ENCODE peak calls at places on chromosomes 2 and 18, in eight cellular contexts. A, J, G, K, O, L, R and B are unnamed samples. For H3K27me3, the result is how much of the 10 kb centered on the place peaks cover.

GRCh38 chr2:24651643-24652003 is 141.6 kb downstream of the PTRHD1 start:
- DNase-seq in G (no peak), L (no peak), O (no peak), R (no peak), K (no peak), A (no peak), J (no peak), B (no peak)

GRCh38 chr2:106638043-106638442 is 150.9 kb downstream of the CD8B2 start:
- DNase-seq in J (no peak), A (no peak), L (no peak), R (no peak), G (no peak), K (no peak), O (no peak), B (no peak)

GRCh38 chr2:19675003-19675629 is 226.7 kb downstream of the TTC32 start:
- DNase-seq in L (no peak), R (no peak), J (no peak), O (no peak), G (no peak), A (no peak), K (no peak), B (no peak)

GRCh38 chr2:158184001-158184400 is 82.3 kb downstream of the UPP2 start:
- DNase-seq in G (no peak), J (no peak), O (no peak), K (no peak), R (no peak), L (no peak), A (no peak), B (no peak)

GRCh38 chr2:223101340-223102039 is 49.5 kb downstream of the KCNE4 start:
- DNase-seq in K (no peak), L (no peak), A (no peak), R (no peak), O (peak), J (peak), G (no peak), B (no peak)

GRCh38 chr2:159946326-159946992 is 116.0 kb downstream of the PLA2R1 start:
- DNase-seq in R (no peak), O (no peak), K (no peak), J (no peak), L (no peak), A (no peak), G (no peak), B (no peak)

GRCh38 chr18:76494181-76494540 is 881 bp downstream of the ZNF516 start:
- DNase-seq in L (no peak), K (no peak), R (no peak), O (no peak), G (peak), A (peak), J (peak), B (no peak)

GRCh38 chr2:97849881-97850540 is 136.6 kb downstream of the ZAP70 start:
- DNase-seq in A (no peak), L (no peak), R (no peak), J (no peak), O (no peak), K (no peak), G (no peak), B (no peak)

GRCh38 chr2:226888971-226889370 is 53.1 kb downstream of the RHBDD1 start:
- DNase-seq in R (no peak), A (no peak), J (no peak), L (no peak), G (no peak), O (no peak), K (no peak), B (no peak)

GRCh38 chr18:74204543-74205152 is 56.3 kb downstream of the TIMM21 start:
- DNase-seq in K (no peak), A (peak), L (no peak), R (no peak), J (no peak), G (no peak), O (no peak), B (no peak)

GRCh38 chr2:105544591-105545377 is 145.9 kb upstream of the FHL2 start:
- DNase-seq in G (no peak), A (no peak), J (no peak), K (no peak), L (no peak), R (no peak), O (no peak), B (no peak)

GRCh38 chr2:177592397-177592796 is 199.8 kb downstream of the AGPS start:
- DNase-seq in A (no peak), O (no peak), J (no peak), L (no peak), K (no peak), R (no peak), G (no peak), B (no peak)

GRCh38 chr2:239966848-239967136 is 58.4 kb downstream of the NDUFA10 start:
- DNase-seq in L (peak), R (no peak), O (no peak), J (no peak), K (no peak), A (no peak), G (no peak), B (no peak)

GRCh38 chr18:23605941-23606340 is 19.6 kb upstream of the NPC1 start:
- DNase-seq in O (no peak), A (no peak), K (no peak), J (no peak), L (no peak), R (no peak), G (no peak), B (no peak)

GRCh38 chr18:12391487-12392136 is 14.6 kb upstream of the AFG3L2 start:
- DNase-seq in J (peak), K (no peak), R (no peak), G (peak), O (peak), A (peak), L (peak), B (peak)

GRCh38 chr18:56747032-56747658 is 96.0 kb downstream of the WDR7 start:
- DNase-seq in G (no peak), R (no peak), A (no peak), K (no peak), L (no peak), O (no peak), J (no peak), B (no peak)

GRCh38 chr18:78905334-78905733 is 74.3 kb upstream of the SALL3 start:
- DNase-seq in L (no peak), A (no peak), G (no peak), J (no peak), K (no peak), O (no peak), R (no peak), B (no peak)

GRCh38 chr2:20611077-20611843 is 39.6 kb downstream of the HS1BP3 start:
- DNase-seq in G (peak), J (peak), A (peak), R (peak), O (no peak), L (peak), K (no peak), B (no peak)

GRCh38 chr18:36387296-36387695 is 89.8 kb downstream of the FHOD3 start:
- DNase-seq in J (no peak), K (no peak), O (no peak), A (no peak), G (no peak), R (no peak), L (no peak), B (no peak)

GRCh38 chr2:155223781-155224406 is 525.4 kb downstream of the KCNJ3 start:
- DNase-seq in K (no peak), G (no peak), A (no peak), J (peak), R (no peak), L (no peak), O (peak), B (no peak)

GRCh38 chr2:37585295-37585908 is 86.0 kb downstream of the CDC42EP3 start:
- DNase-seq in L (no peak), A (peak), R (no peak), G (no peak), O (no peak), J (peak), K (no peak), B (no peak)

GRCh38 chr2:64606495-64607363 is 47.0 kb downstream of the SERTAD2 start:
- DNase-seq in G (peak), R (peak), L (peak), O (no peak), K (peak), J (peak), A (peak), B (peak)

GRCh38 chr2:240595381-240596079 is 9.0 kb downstream of the CAPN10 start:
- DNase-seq in A (no peak), O (no peak), G (peak), J (no peak), L (no peak), R (peak), K (no peak), B (peak)

GRCh38 chr18:45456076-45457066 is 158.9 kb upstream of the SLC14A2 start:
- DNase-seq in L (peak), J (peak), R (no peak), A (no peak), O (no peak), G (no peak), K (no peak), B (no peak)

GRCh38 chr18:63331105-63331504 is 11.5 kb upstream of the BCL2 start:
- DNase-seq in A (no peak), J (no peak), L (no peak), K (no peak), O (no peak), R (no peak), G (no peak), B (no peak)

GRCh38 chr2:240465268-240465764 is 29.9 kb downstream of the GPC1 start:
- DNase-seq in A (peak), O (no peak), J (peak), L (no peak), K (no peak), R (peak), G (peak), B (no peak)

GRCh38 chr2:47029737-47030524 is 114.3 kb upstream of the MCFD2 start:
- DNase-seq in R (no peak), O (peak), K (no peak), J (no peak), L (no peak), G (no peak), A (no peak), B (no peak)

GRCh38 chr2:11674983-11675382 is 5.0 kb upstream of the NTSR2 start:
- DNase-seq in J (no peak), G (no peak), K (no peak), R (no peak), O (no peak), L (no peak), A (no peak), B (no peak)
- H3K27me3 ChIP-seq in J (under half), G (under half), K (half or more), R (under half), O (under half), L (under half), A (under half), B (under half)

DNA sequence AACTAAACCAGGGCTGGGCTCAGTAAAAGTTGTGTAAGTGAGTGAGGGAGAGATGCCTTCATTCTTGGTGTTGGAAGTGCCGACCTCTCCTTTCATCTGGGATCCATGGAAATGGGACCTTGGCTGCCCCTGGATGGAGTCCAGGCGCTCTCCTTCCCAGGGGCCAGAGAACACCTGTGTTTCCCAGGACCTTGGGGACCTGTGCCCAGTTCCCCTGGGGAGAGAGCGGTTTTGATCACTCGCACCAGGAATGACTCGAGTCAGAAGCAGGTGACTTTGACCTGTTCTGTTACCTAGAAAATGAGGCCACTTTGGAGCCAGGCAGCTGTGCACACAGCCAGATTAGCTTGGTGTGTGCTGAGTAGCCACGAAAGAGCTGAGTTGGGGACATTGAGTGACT is 97.3 kb downstream of the SH3BP4 start:
- DNase-seq in L (no peak), G (peak), J (peak), K (no peak), A (no peak), O (no peak), R (peak), B (no peak)
- TF ChIP-seq POLR2A in L (no peak), G (no peak), J (peak), K (no peak), A (no peak), O (no peak), R (no peak), B (no peak)

GRCh38 chr2:56168163-56168562 is 15.6 kb upstream of the CCDC85A start:
- DNase-seq in G (no peak), L (no peak), A (no peak), J (no peak), K (no peak), O (no peak), R (no peak), B (no peak)

GRCh38 chr2:56167616-56168015 is 16.2 kb upstream of the CCDC85A start:
- DNase-seq in O (no peak), R (no peak), G (no peak), J (no peak), L (no peak), K (no peak), A (no peak), B (no peak)

GRCh38 chr2:56169521-56169920 is 14.3 kb upstream of the CCDC85A start:
- DNase-seq in A (no peak), O (no peak), K (no peak), R (no peak), L (no peak), J (no peak), G (no peak), B (no peak)

GRCh38 chr2:56170988-56171387 is 12.8 kb upstream of the CCDC85A start:
- DNase-seq in G (no peak), O (no peak), R (no peak), L (no peak), A (no peak), K (no peak), J (no peak), B (no peak)

DNA sequence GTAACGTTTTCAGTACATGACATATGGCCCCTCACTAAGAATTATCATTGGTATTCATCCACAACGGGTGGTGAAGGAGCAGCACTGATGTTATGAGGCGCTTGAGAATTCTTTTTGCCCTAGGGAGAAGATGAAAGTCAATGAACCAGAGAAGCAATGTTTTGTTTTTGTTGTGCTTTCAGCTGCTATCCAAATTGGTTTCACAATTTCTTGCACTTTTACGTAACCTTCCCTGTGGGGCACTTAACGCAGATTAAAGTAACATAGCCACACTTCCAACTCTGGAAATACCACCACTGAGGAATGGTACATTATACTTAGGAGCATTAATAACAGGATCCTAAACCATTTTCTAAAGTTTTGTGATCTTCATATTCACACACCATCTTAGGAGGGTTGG is 13.3 kb upstream of the CCDC85A start:
- DNase-seq in A (no peak), K (no peak), L (no peak), R (no peak), O (no peak), G (no peak), J (no peak), B (no peak)
- H3K27me3 ChIP-seq in A (under half), K (under half), L (under half), R (under half), O (under half), G (under half), J (under half), B (under half)

GRCh38 chr2:74457129-74457548 is 1.1 kb upstream of the WBP1 start:
- DNase-seq in A (no peak), G (no peak), K (no peak), J (no peak), O (no peak), L (no peak), R (no peak), B (no peak)

GRCh38 chr2:74458957-74459290 is 686 bp downstream of the WBP1 start:
- DNase-seq in G (peak), J (no peak), O (no peak), A (no peak), R (no peak), K (no peak), L (no peak), B (no peak)

GRCh38 chr2:74458132-74458956 is at the start of gene WBP1:
- DNase-seq in G (peak), A (peak), O (peak), L (peak), J (peak), R (peak), K (peak), B (peak)

GRCh38 chr2:74459377-74460118 is 1.3 kb downstream of the WBP1 start:
- DNase-seq in K (no peak), A (no peak), L (no peak), R (no peak), O (no peak), G (peak), J (no peak), B (no peak)

DNA sequence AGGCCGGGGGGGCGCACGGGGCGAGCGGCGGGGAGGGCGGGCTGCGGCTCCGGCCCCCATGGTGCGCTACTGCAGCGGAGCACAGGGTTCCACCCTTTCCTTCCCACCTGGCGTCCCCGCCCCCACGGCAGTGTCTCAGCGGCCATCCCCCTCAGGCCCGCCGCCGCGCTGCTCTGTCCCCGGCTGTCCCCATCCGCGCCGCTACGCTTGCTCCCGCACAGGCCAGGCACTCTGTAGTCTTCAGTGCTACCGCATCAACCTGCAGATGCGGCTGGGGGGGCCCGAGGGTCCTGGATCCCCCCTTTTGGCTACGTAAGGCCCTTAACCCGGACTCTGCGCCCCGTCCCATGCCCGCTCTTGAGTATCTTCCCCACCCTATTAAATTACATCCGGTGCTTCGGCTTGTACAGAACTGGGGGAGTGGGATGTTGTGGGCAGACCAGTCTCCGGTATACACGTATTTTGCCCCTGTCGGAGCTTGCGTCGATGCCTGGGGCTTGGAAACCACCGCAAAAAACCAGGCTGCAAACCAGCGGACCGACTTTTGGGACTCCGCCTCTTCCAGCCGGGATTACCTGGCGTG is 598 bp upstream of the WBP1 start:
- DNase-seq in L (peak), K (peak), O (no peak), J (peak), G (peak), R (peak), A (peak), B (peak)
- TF ChIP-seq POLR2A in L (peak), K (peak), O (peak), J (peak), G (peak), R (peak), A (peak), B (peak)

GRCh38 chr2:508121-508520 is 169.1 kb downstream of the TMEM18 start:
- DNase-seq in L (no peak), G (peak), O (no peak), J (no peak), R (no peak), A (no peak), K (no peak), B (no peak)
- H3K27me3 ChIP-seq in L (under half), G (under half), O (under half), J (under half), R (under half), A (under half), K (under half), B (under half)

GRCh38 chr2:191693151-191693550 is 15.2 kb downstream of the NABP1 start:
- DNase-seq in J (no peak), G (no peak), A (no peak), K (no peak), L (no peak), R (no peak), O (no peak), B (no peak)
- TF ChIP-seq POLR2A in J (no peak), G (no peak), A (no peak), K (no peak), L (no peak), R (no peak), O (no peak), B (no peak)

GRCh38 chr2:234020332-234020731 is 30.2 kb upstream of the SPP2 start:
- DNase-seq in K (no peak), L (no peak), O (no peak), G (no peak), J (no peak), R (no peak), A (no peak), B (no peak)
- H3K27me3 ChIP-seq in K (under half), L (under half), O (under half), G (under half), J (under half), R (under half), A (under half), B (under half)

GRCh38 chr2:73740767-73741166 is 3.6 kb upstream of the TPRKB start:
- DNase-seq in A (no peak), R (no peak), K (no peak), J (no peak), O (no peak), L (no peak), G (peak), B (no peak)

GRCh38 chr2:73736378-73736777 is 767 bp downstream of the TPRKB start:
- DNase-seq in K (no peak), L (no peak), G (no peak), R (no peak), J (no peak), O (no peak), A (no peak), B (no peak)

GRCh38 chr2:73739101-73739500 is 2.0 kb upstream of the TPRKB start:
- DNase-seq in J (no peak), A (no peak), G (no peak), K (no peak), O (no peak), L (no peak), R (no peak), B (no peak)

GRCh38 chr2:73736855-73737779 is at the start of gene TPRKB:
- DNase-seq in K (peak), O (peak), L (peak), R (peak), A (peak), G (peak), J (peak), B (peak)
- TF ChIP-seq POLR2A in K (peak), O (no peak), L (peak), R (peak), A (peak), G (peak), J (peak), B (peak)